ENCODE peak calls at places on chromosomes 2 and 18, in five cellular contexts. M is heart left ventricle, Q is Karpas-422, D is left lung, P is tibial nerve. A is an unnamed sample. For H3K4me1, the result is how much of the 10 kb centered on the place peaks cover.

GRCh38 chr2:188746727-188747126 is 227.4 kb upstream of the COL3A1 start:
- DNase-seq in M (no peak), Q (no peak), D (no peak), P (no peak), A (no peak)

GRCh38 chr18:23710068-23710527 is 20.8 kb downstream of the LAMA3 start:
- DNase-seq in M (no peak), Q (no peak), D (no peak), P (no peak), A (peak)

GRCh38 chr18:59353079-59353680 is 5.9 kb downstream of the LMAN1 start:
- DNase-seq in M (no peak), Q (peak), D (no peak), P (no peak), A (no peak)

GRCh38 chr2:70596739-70597138 is 43.1 kb upstream of the TGFA start:
- DNase-seq in M (no peak), Q (no peak), D (no peak), P (no peak), A (no peak)

GRCh38 chr18:10027031-10027430 is 113.2 kb downstream of the VAPA start:
- DNase-seq in M (no peak), Q (no peak), D (no peak), P (no peak), A (no peak)

GRCh38 chr2:54859997-54860701 is 136.7 kb downstream of the EML6 start:
- DNase-seq in M (no peak), Q (no peak), D (no peak), P (no peak), A (no peak)

GRCh38 chr2:238138331-238139102 is at the start of gene KLHL30:
- DNase-seq in M (peak), Q (no peak), D (peak), P (no peak), A (no peak)

GRCh38 chr2:178225011-178225817 is 30.9 kb downstream of the OSBPL6 start:
- DNase-seq in M (no peak), Q (no peak), D (no peak), P (no peak), A (no peak)

GRCh38 chr2:170820647-170821630 is 4.3 kb downstream of the GAD1 start:
- DNase-seq in M (no peak), Q (no peak), D (no peak), P (no peak), A (peak)

GRCh38 chr2:80499095-80499494 is 194.5 kb upstream of the LRRTM1 start:
- DNase-seq in M (peak), Q (peak), D (no peak), P (no peak), A (peak)

GRCh38 chr2:38626326-38627031 is 23.8 kb upstream of the HNRNPLL start:
- DNase-seq in M (no peak), Q (peak), D (no peak), P (no peak), A (peak)

GRCh38 chr2:147989809-147990403 is 30.6 kb downstream of the ORC4 start:
- DNase-seq in M (no peak), Q (peak), D (no peak), P (no peak), A (peak)

GRCh38 chr18:74795766-74796165 is 198.1 kb downstream of the ZNF407 start:
- DNase-seq in M (no peak), Q (peak), D (no peak), P (no peak), A (no peak)

GRCh38 chr2:63056309-63057065 is 5.9 kb downstream of the OTX1 start:
- DNase-seq in M (no peak), Q (no peak), D (no peak), P (no peak), A (peak)

GRCh38 chr2:197677483-197677882 is 2.1 kb upstream of the RFTN2 start:
- DNase-seq in M (no peak), Q (no peak), D (no peak), P (no peak), A (peak)

GRCh38 chr2:41061371-41061770 is 609.5 kb upstream of the SLC8A1 start:
- DNase-seq in M (no peak), Q (no peak), D (no peak), P (no peak), A (no peak)

GRCh38 chr2:11752906-11753305 is 6.5 kb downstream of the LPIN1 start:
- DNase-seq in M (no peak), Q (no peak), D (no peak), P (no peak), A (no peak)
- H3K4me1 ChIP-seq in M (half or more), Q (half or more), D (half or more), P (half or more), A (under half)

GRCh38 chr2:231187736-231188505 is 10.5 kb upstream of the ARMC9 start:
- DNase-seq in M (peak), Q (no peak), D (no peak), P (no peak), A (no peak)
- H3K4me1 ChIP-seq in M (half or more), Q (under half), D (under half), P (under half), A (under half)

DNA sequence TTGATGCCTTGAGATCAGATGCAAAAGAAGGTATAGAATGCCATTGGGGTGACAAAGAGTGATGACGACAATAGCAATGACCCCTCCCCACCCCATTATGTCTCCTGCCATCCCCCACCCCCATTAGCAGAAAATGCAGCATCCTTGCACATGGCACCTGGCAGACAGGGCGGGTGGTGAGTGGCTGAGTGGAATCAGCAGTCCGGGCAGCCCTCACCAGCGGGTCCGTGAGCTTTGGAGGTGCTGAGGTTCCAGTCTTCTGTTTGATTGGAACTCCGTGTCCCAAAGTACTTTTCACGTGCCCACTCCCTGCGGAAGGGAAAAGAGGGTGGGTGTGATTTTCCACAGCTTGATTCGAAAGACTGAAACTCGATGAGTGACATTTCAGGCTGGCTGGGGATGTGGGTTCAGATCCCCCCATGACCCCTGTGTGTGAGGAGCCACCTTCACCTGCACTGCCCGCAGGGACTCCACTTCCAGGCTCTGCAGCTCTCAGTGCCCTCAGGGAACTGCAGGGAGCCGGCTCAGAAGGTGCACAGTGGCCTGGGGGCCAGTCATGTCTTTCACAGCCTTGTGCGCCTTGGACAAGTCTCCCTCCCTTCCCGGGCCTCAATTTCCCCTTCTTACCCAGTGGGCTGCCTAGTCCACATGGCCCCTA is 130.9 kb downstream of the GLI2 start:
- DNase-seq in M (no peak), Q (no peak), D (peak), P (no peak), A (no peak)
- H3K4me1 ChIP-seq in M (under half), Q (under half), D (under half), P (under half), A (under half)

GRCh38 chr2:128500136-128500800 is 181.6 kb upstream of the HS6ST1 start:
- DNase-seq in M (no peak), Q (no peak), D (no peak), P (no peak), A (no peak)
- H3K4me1 ChIP-seq in M (under half), Q (under half), D (under half), P (under half), A (under half)

DNA sequence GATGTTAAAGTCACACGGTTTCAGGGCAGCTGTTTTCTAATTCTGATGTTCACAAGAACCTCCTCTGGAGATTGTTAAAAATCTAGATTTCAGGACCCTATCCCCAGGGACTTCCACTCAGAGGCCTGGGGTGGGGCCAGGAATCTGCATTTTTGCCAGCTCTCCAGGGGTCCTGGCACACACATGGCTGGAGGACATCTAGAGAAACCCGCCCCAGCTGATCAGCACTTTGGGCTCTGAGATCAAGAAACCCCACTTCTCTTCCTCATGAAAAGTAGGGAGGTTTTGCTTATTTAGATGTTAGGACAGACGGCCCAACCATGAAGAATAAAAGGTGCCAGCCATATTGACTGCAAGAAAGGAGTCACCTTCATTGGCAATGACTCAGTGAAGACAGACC is 148.8 kb downstream of the TNS1 start:
- DNase-seq in M (no peak), Q (no peak), D (no peak), P (no peak), A (no peak)
- H3K4me1 ChIP-seq in M (half or more), Q (under half), D (under half), P (half or more), A (under half)

A was measured in mesendoderm.